ENCODE peak calls at places on chromosomes 4 and X, in ten cellular contexts. R is BE2C, O is cardiac fibroblast, J is thoracic aorta, Y is A549, W is astrocyte of the spinal cord, M is GM12878, K is prostate gland, L is retinal pigment epithelial cell, H is bronchial epithelial cell. N is an unnamed sample.

GRCh38 chrX:150635952-150636351 is 57.2 kb upstream of the MTMR1 start:
- DNase-seq in R (no peak), O (peak; percentile 39), J (no peak), Y (peak; percentile 34), W (peak; percentile 68), M (peak; percentile 5), K (no peak), L (no peak), H (peak; percentile 89), N (no peak)

GRCh38 chr4:126705271-126705670 is 927.5 kb upstream of the INTU start:
- DNase-seq in R (no peak), O (no peak), J (no peak), Y (peak; percentile 0), W (peak; percentile 28), M (no peak), K (no peak), L (no peak), H (no peak), N (no peak)

GRCh38 chr4:8747896-8748575 is 123.6 kb downstream of the HMX1 start:
- DNase-seq in R (no peak), O (no peak), J (no peak), Y (no peak), W (no peak), M (no peak), K (no peak), L (no peak), H (no peak), N (no peak)

GRCh38 chr4:46124773-46125172 is 919 bp upstream of the GABRG1 start:
- DNase-seq in R (peak; percentile 53), O (no peak), J (no peak), Y (no peak), W (peak; percentile 4), M (no peak), K (no peak), L (no peak), H (no peak), N (no peak)

GRCh38 chr4:125727931-125728330 is 413.2 kb downstream of the FAT4 start:
- DNase-seq in R (no peak), O (no peak), J (no peak), Y (no peak), W (peak; percentile 16), M (no peak), K (no peak), L (no peak), H (no peak), N (no peak)

GRCh38 chr4:79300280-79300679 is 25.6 kb downstream of the NAA11 start:
- DNase-seq in R (no peak), O (no peak), J (no peak), Y (no peak), W (no peak), M (no peak), K (no peak), L (no peak), H (no peak), N (no peak)

GRCh38 chrX:15856580-15856979 is 2.0 kb upstream of the AP1S2 start:
- DNase-seq in R (no peak), O (no peak), J (no peak), Y (no peak), W (no peak), M (no peak), K (no peak), L (no peak), H (no peak), N (no peak)

GRCh38 chr4:16707874-16708273 is 190.6 kb downstream of the LDB2 start:
- DNase-seq in R (no peak), O (peak; percentile 56), J (no peak), Y (no peak), W (peak; percentile 27), M (no peak), K (no peak), L (no peak), H (no peak), N (no peak)

GRCh38 chrX:46617906-46618305 is 44.3 kb downstream of the CHST7 start:
- DNase-seq in R (no peak), O (no peak), J (no peak), Y (no peak), W (no peak), M (no peak), K (no peak), L (no peak), H (no peak), N (no peak)

GRCh38 chrX:39850630-39851152 is 247.1 kb downstream of the BCOR start:
- DNase-seq in R (peak; percentile 62), O (peak; percentile 68), J (no peak), Y (no peak), W (peak; percentile 54), M (no peak), K (no peak), L (no peak), H (no peak), N (no peak)

GRCh38 chr4:106032851-106033286 is 137.6 kb downstream of the NPNT start:
- DNase-seq in R (peak; percentile 58), O (peak; percentile 52), J (peak; percentile 6), Y (peak; percentile 5), W (peak; percentile 25), M (no peak), K (no peak), L (peak; percentile 90), H (peak; percentile 36), N (no peak)

GRCh38 chr4:37977471-37978452 is 17.6 kb downstream of the PTTG2 start:
- DNase-seq in R (peak; percentile 64), O (peak; percentile 82), J (no peak), Y (peak; percentile 61), W (peak; percentile 66), M (peak; percentile 44), K (peak; percentile 38), L (no peak), H (peak; percentile 36), N (peak; percentile 17)

GRCh38 chr4:113467581-113467980 is 294.0 kb downstream of the CAMK2D start:
- DNase-seq in R (no peak), O (peak; percentile 86), J (no peak), Y (no peak), W (peak; percentile 62), M (no peak), K (no peak), L (no peak), H (peak; percentile 94), N (no peak)

GRCh38 chr4:102825261-102826071 is 1.9 kb downstream of the UBE2D3 start:
- DNase-seq in R (peak; percentile 27), O (peak; percentile 76), J (no peak), Y (peak; percentile 63), W (peak; percentile 75), M (no peak), K (peak; percentile 39), L (no peak), H (peak; percentile 74), N (peak; percentile 46)

GRCh38 chr4:69823481-69824186 is 36.3 kb downstream of the SULT1E1 start:
- DNase-seq in R (peak; percentile 30), O (peak; percentile 58), J (no peak), Y (peak; percentile 40), W (peak; percentile 42), M (no peak), K (no peak), L (no peak), H (peak; percentile 49), N (peak; percentile 93)

GRCh38 chr4:181189751-181190150 is 1053.5 kb upstream of the TENM3 start:
- DNase-seq in R (no peak), O (no peak), J (no peak), Y (no peak), W (no peak), M (no peak), K (no peak), L (no peak), H (no peak), N (no peak)

DNA sequence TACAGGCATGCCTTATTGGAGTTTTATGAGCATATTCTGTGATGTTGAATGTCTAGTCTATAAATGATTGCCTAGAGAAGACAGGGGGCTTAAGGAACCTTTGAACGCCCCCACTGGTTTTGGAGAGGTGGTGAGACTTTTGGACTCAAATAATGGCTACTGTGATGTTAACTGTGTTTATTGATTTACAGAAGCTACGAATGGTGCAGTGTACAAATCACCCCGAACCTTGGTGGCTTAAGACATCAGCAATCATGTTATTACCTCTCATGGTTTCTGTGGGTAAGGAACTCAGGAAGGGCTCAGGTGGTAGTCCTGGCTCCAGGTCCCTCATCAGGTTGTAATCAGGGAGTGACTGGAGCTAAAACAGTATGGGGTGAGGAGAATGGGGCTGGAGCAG is 33.3 kb upstream of the APLN start:
- DNase-seq in R (no peak), O (no peak), J (no peak), Y (no peak), W (no peak), M (no peak), K (no peak), L (no peak), H (no peak), N (no peak)
- TF ChIP-seq CTCF in R (no peak), O (no peak), J (no peak), Y (no peak), W (no peak), M (no peak), K (no peak), L (no peak), H (no peak), N (no peak)

DNA sequence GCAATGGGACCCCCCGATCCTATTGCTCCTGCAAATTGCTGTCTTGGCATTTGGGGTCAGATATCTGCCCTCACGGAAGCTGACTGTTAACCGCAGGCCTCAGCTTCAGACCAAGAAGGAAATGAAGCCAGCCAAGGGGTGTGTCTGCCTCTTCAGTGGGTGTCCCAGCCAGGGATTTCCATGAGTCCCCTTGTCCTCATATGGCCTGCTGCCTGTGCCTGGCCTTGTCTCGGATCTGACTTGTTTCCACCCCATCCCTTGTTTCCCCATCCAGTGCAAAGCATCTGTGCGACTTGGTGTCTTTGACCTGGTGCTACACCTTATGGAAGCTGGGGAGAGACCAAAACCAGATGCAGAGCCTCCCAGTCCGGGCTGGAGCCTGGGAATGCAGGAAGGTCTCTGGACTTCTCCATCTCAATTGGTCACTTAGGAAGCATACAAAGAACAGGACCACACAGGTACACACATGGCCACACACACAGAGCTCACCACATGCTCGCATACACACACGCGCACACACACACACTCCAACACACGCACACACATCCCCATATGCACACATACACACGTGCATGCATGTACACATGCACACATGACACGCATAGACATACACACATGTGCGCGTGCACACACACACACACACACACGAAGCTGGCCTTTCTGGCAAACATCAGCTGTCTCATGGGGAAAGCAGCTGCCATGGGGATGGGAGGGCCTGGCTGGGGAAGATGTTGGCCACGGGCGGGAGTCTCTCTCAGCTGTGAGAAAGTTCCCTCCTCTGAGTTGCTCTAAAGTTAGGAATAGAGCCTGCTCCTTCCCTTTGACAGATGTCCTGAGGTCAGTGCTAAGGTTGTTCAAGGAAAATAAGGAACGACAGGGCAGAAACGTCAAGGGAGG is 65.5 kb downstream of the CRMP1 start:
- DNase-seq in R (no peak), O (peak; percentile 65), J (no peak), Y (no peak), W (peak; percentile 5), M (no peak), K (no peak), L (no peak), H (no peak), N (no peak)
- H3K4me3 ChIP-seq in R (no peak overlapping the region), O (no peak overlapping the region), J (no peak overlapping the region), Y (no peak overlapping the region), W (no peak overlapping the region), M (no peak overlapping the region), K (no peak overlapping the region), L (no peak overlapping the region), H (no peak overlapping the region), N (no peak overlapping the region)

GRCh38 chrX:47854474-47854873 is 17.8 kb downstream of the ZNF81 start:
- DNase-seq in R (peak; percentile 31), O (peak; percentile 54), J (no peak), Y (no peak), W (peak; percentile 5), M (no peak), K (peak; percentile 6), L (no peak), H (no peak), N (no peak)
- TF ChIP-seq CTCF in R (peak; percentile 54), O (peak; percentile 42), J (no peak), Y (no peak), W (peak; percentile 48), M (peak; percentile 47), K (peak; percentile 54), L (peak; percentile 46), H (peak; percentile 54), N (peak; percentile 56)

GRCh38 chrX:151974336-151975227 is at the start of gene GABRE:
- DNase-seq in R (no peak), O (peak; percentile 59), J (no peak), Y (peak; percentile 52), W (peak; percentile 50), M (no peak), K (peak; percentile 39), L (no peak), H (no peak), N (no peak)
- H3K4me3 ChIP-seq in R (no peak within 1 kb of the TSS), O (peak within 1 kb of the TSS; percentile 75), J (peak within 1 kb of the TSS; percentile 80), Y (peak within 1 kb of the TSS; percentile 76), W (peak within 1 kb of the TSS; percentile 59), M (no peak within 1 kb of the TSS), K (peak within 1 kb of the TSS; percentile 36), L (peak within 1 kb of the TSS; percentile 50), H (peak within 1 kb of the TSS; percentile 58), N (peak within 1 kb of the TSS; percentile 25)

N was measured in LNCaP clone FGC.